ENCODE peak calls at places on chromosomes 3 and 15, in seven cellular contexts. V is ovary, D is cardiac muscle cell, B is AG04450, T is spleen, R is transverse colon, F is left ventricle myocardium inferior. N is an unnamed sample. For H3K9me3, the result is how much of the 10 kb centered on the place peaks cover.

GRCh38 chr3:107704477-107704876 is 181.7 kb downstream of the BBX start:
- DNase-seq in V (no peak), D (peak), B (peak), T (no peak), R (no peak), F (no peak), N (no peak)

GRCh38 chr3:39254806-39255449 is 24.9 kb downstream of the CX3CR1 start:
- DNase-seq in V (no peak), D (peak), B (no peak), T (no peak), R (no peak), F (no peak), N (no peak)

GRCh38 chr3:123618768-123619484 is 34.1 kb upstream of the HACD2 start:
- DNase-seq in V (peak), D (peak), B (peak), T (no peak), R (peak), F (peak), N (peak)

GRCh38 chr3:154829979-154830378 is 250.1 kb upstream of the MME start:
- DNase-seq in V (no peak), D (no peak), B (no peak), T (no peak), R (no peak), F (no peak), N (no peak)

GRCh38 chr15:62999923-63000484 is 42.5 kb upstream of the TPM1 start:
- DNase-seq in V (no peak), D (no peak), B (no peak), T (no peak), R (no peak), F (peak), N (no peak)

GRCh38 chr3:14508966-14509795 is 31.0 kb downstream of the GRIP2 start:
- DNase-seq in V (peak), D (peak), B (no peak), T (peak), R (peak), F (peak), N (peak)

GRCh38 chr3:14289590-14290453 is 111.2 kb downstream of the LSM3 start:
- DNase-seq in V (no peak), D (peak), B (peak), T (no peak), R (peak), F (no peak), N (no peak)

GRCh38 chr3:69005071-69005816 is 8.2 kb downstream of the EOGT start:
- DNase-seq in V (no peak), D (no peak), B (no peak), T (no peak), R (no peak), F (no peak), N (no peak)

GRCh38 chr15:49155834-49156627 is 632 bp upstream of the COPS2 start:
- DNase-seq in V (no peak), D (peak), B (no peak), T (no peak), R (peak), F (no peak), N (no peak)

GRCh38 chr15:25862087-25862468 is 1.0 kb downstream of the ATP10A start:
- DNase-seq in V (no peak), D (no peak), B (no peak), T (no peak), R (no peak), F (no peak), N (no peak)

GRCh38 chr15:23629234-23629805 is 18.3 kb downstream of the MAGEL2 start:
- DNase-seq in V (no peak), D (no peak), B (no peak), T (no peak), R (no peak), F (no peak), N (no peak)

GRCh38 chr3:159765025-159765859 is 223.4 kb upstream of the IL12A start:
- DNase-seq in V (peak), D (peak), B (peak), T (no peak), R (peak), F (peak), N (peak)

GRCh38 chr15:90967206-90967605 is 12.5 kb downstream of the RCCD1 start:
- DNase-seq in V (no peak), D (no peak), B (no peak), T (no peak), R (no peak), F (no peak), N (no peak)

GRCh38 chr3:13072239-13073041 is 789 bp downstream of the IQSEC1 start:
- DNase-seq in V (no peak), D (no peak), B (no peak), T (peak), R (peak), F (peak), N (no peak)

GRCh38 chr3:177770821-177771220 is 573.5 kb upstream of the TBL1XR1 start:
- DNase-seq in V (no peak), D (no peak), B (no peak), T (no peak), R (no peak), F (no peak), N (no peak)

GRCh38 chr3:191727338-191727737 is 266.4 kb downstream of the PYDC2 start:
- DNase-seq in V (no peak), D (no peak), B (no peak), T (no peak), R (no peak), F (no peak), N (no peak)

GRCh38 chr15:66924889-66925288 is 140.5 kb upstream of the SMAD3 start:
- DNase-seq in V (no peak), D (no peak), B (no peak), T (no peak), R (no peak), F (no peak), N (no peak)

GRCh38 chr3:131192701-131193100 is 166.0 kb downstream of the NEK11 start:
- DNase-seq in V (no peak), D (peak), B (no peak), T (no peak), R (no peak), F (no peak), N (no peak)

GRCh38 chr3:24287728-24288450 is 206.8 kb downstream of the THRB start:
- DNase-seq in V (no peak), D (no peak), B (no peak), T (no peak), R (peak), F (peak), N (no peak)

GRCh38 chr3:109355625-109356441 is 18.5 kb upstream of the DPPA4 start:
- DNase-seq in V (no peak), D (no peak), B (no peak), T (no peak), R (no peak), F (no peak), N (no peak)

GRCh38 chr3:106745344-106746168 is 631.7 kb upstream of the CCDC54 start:
- DNase-seq in V (no peak), D (peak), B (peak), T (no peak), R (no peak), F (no peak), N (no peak)

GRCh38 chr3:44019736-44020135 is 221.9 kb upstream of the TOPAZ1 start:
- DNase-seq in V (no peak), D (no peak), B (no peak), T (no peak), R (no peak), F (no peak), N (no peak)

GRCh38 chr3:81851166-81851565 is 89.7 kb upstream of the GBE1 start:
- DNase-seq in V (no peak), D (peak), B (no peak), T (no peak), R (no peak), F (no peak), N (no peak)

GRCh38 chr3:46496745-46497555 is 826 bp upstream of the RTP3 start:
- DNase-seq in V (no peak), D (peak), B (no peak), T (no peak), R (peak), F (no peak), N (no peak)

GRCh38 chr15:81296673-81297072 is 27.3 kb downstream of the STARD5 start:
- DNase-seq in V (no peak), D (no peak), B (no peak), T (peak), R (peak), F (peak), N (peak)

GRCh38 chr15:50884583-50884982 is 23.9 kb upstream of the AP4E1 start:
- DNase-seq in V (no peak), D (no peak), B (no peak), T (no peak), R (no peak), F (no peak), N (no peak)

GRCh38 chr3:172098698-172099494 is 59.5 kb downstream of the FNDC3B start:
- DNase-seq in V (no peak), D (no peak), B (no peak), T (no peak), R (no peak), F (no peak), N (no peak)

GRCh38 chr15:40242671-40243070 is 3.8 kb downstream of the PAK6 start:
- DNase-seq in V (no peak), D (no peak), B (no peak), T (no peak), R (no peak), F (no peak), N (no peak)

GRCh38 chr3:173395073-173395411 is 2.5 kb upstream of the NLGN1 start:
- DNase-seq in V (no peak), D (no peak), B (no peak), T (no peak), R (no peak), F (peak), N (no peak)

GRCh38 chr3:13647314-13648059 is 98.6 kb downstream of the FBLN2 start:
- DNase-seq in V (no peak), D (peak), B (no peak), T (no peak), R (no peak), F (no peak), N (no peak)

DNA sequence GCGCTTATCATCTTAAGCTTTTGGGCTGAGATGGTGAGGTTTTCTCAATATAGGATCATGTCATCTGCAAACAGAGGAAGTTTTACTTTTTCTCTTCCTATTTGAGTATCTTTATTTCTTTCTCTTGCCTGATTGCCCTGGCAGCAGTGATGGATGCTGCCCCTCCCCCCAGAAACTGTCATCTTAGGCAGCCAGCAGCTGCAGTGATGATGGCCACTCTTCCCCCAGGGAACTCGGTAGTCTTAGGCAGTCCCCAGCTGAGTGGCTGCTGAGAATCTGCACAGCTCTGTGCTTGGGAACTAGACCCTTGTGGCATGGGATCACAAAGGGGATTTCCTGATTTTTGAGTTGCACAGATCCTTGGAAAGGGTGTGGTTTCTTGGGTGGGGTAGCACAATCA is 791.1 kb upstream of the ALCAM start:
- DNase-seq in V (no peak), D (no peak), B (no peak), T (no peak), R (no peak), F (no peak), N (no peak)
- H3K9me3 ChIP-seq in V (under half), D (under half), B (under half), T (half or more), R (under half), F (half or more), N (under half)

GRCh38 chr15:36358094-36358961 is 221.1 kb upstream of the CDIN1 start:
- DNase-seq in V (no peak), D (peak), B (peak), T (no peak), R (no peak), F (no peak), N (no peak)
- H3K27ac ChIP-seq in V (no peak), D (no peak), B (peak), T (no peak), R (peak), F (no peak), N (no peak)

GRCh38 chr3:121817753-121818152 is 17.1 kb downstream of the IQCB1 start:
- DNase-seq in V (no peak), D (no peak), B (no peak), T (no peak), R (no peak), F (no peak), N (no peak)

GRCh38 chr3:121819236-121819635 is 15.6 kb downstream of the IQCB1 start:
- DNase-seq in V (no peak), D (no peak), B (no peak), T (no peak), R (no peak), F (no peak), N (no peak)

GRCh38 chr3:121822973-121823372 is 11.9 kb downstream of the IQCB1 start:
- DNase-seq in V (no peak), D (no peak), B (no peak), T (no peak), R (no peak), F (no peak), N (no peak)

GRCh38 chr3:121818578-121818977 is 16.3 kb downstream of the IQCB1 start:
- DNase-seq in V (no peak), D (no peak), B (no peak), T (no peak), R (no peak), F (no peak), N (no peak)

DNA sequence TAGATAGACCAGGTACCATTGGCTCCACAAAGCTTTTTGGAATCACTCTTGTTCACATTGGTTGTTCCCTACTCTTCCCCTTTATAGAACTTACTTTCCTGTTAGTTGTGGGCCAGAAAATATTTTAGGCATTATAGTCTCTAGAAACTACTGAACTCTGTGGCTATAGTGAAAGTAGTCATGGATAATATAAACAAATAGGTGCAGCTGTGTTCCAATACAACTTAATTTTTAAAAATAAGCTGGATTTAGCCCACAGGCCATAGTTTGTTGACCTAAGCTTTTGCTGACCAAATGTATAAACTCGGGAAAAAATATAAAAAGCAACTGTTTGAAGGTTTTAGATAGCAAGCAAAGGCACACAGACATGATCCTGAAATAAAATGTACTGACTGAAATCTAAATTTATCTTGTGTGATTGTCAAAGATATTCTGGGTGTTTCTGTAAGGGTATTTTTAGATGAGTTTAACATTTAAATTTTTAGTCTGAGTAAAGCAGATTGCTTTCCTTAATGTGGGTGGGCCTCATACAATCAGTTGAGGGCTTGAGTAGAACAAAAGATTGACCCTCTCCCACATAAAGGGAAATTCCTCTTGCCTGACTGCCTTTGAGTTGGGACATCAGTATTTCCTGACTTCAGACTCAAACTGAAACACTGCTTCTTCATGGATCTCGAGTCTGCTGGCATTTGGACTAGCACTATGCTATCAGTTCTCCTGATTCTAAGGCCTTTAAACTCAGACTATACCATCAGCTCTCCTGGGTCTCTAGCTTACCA is 13.2 kb downstream of the IQCB1 start:
- DNase-seq in V (no peak), D (peak), B (no peak), T (no peak), R (no peak), F (no peak), N (no peak)
- TF ChIP-seq CTCF in V (no peak), D (no peak), B (no peak), T (no peak), R (no peak), F (no peak), N (no peak)

GRCh38 chr15:57079907-57080750 is 161.7 kb downstream of the TCF12 start:
- DNase-seq in V (no peak), D (no peak), B (no peak), T (no peak), R (no peak), F (no peak), N (no peak)
- H3K9me3 ChIP-seq in V (under half), D (under half), B (under half), T (under half), R (under half), F (under half), N (under half)

DNA sequence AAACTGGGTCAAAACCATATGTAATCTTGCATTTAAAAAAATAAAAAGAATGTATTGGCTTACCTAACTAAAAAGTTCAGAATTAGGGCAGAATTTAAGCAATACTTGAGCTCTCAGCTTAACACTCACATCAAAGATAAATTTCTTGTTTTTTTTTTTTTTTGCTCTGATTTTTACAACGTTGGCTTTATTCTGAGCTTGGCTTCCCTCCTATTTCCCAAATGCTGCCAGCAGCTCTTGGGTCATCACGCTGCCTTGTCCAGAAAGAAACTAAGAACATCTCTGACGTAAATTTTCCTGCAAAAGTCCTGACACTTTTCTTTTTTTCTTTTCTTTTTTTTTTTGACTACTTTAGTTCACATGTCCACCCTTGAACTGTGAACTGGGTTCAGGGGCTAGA is 150.6 kb upstream of the TGFBR2 start:
- DNase-seq in V (no peak), D (peak), B (no peak), T (no peak), R (peak), F (peak), N (no peak)
- H3K27ac ChIP-seq in V (no peak), D (no peak), B (no peak), T (no peak), R (peak), F (peak), N (no peak)

DNA sequence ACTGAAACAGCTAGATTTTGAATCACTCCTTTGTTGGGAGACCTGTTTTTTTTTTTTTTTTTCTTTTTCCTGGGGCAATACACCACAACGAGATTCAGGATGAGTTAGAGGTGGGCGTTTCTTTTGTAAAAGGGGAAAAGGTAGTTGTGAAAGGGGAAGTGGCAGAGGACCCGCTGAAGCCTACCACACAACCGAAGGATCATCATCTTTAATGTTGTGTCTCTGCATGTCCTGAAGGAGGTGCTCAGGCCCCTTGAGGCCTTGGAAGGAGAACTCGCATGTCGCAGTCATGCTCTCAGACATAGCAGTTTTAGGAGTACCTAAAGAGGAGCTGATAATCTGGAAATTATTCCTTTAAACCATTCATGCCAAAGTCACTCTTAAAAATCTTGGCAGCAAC is 137.9 kb upstream of the LRIG1 start:
- DNase-seq in V (no peak), D (no peak), B (no peak), T (no peak), R (no peak), F (no peak), N (no peak)
- TF ChIP-seq CTCF in V (no peak), D (no peak), B (peak), T (no peak), R (no peak), F (no peak), N (no peak)

DNA sequence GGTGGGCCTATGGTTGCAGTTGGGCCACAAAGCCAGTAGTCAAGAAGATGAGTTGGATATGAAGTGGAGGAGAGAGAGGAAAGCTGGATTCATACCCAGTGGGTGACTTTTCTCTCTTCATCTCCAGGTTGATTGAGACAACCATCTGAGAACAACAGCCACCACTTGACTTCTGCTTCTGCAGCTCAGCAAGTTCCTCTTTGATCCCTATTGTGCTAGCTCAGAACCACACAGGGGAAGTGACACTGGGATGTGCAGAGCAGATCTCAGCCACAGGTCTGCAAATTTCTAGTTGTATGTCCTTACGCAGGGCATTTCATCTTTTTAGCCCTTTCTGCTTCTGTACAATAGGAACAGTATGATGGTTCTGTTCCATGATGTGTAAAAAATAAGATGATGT is 459.2 kb upstream of the ARRDC4 start:
- DNase-seq in V (no peak), D (no peak), B (no peak), T (no peak), R (no peak), F (no peak), N (no peak)
- H3K9me3 ChIP-seq in V (under half), D (under half), B (under half), T (under half), R (under half), F (under half), N (under half)

DNA sequence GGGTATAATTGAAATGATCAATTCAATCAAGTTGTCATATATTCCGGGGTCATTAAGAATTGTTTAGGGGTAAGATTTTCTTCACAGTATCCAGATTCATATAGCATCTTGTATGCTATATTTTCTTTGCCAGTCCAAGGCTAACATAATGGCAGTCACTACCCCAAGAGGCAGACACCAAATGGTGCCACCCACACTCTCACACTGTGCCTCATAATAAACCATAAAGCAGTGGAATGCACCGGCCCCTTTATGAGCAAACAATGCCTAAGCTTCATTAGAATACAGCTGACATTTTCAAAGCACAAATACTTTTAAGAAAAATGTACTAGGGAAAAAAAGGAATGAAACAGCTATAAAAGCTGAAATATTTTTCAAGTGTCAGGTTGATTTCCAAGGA is 121.6 kb downstream of the TFDP2 start:
- DNase-seq in V (no peak), D (peak), B (no peak), T (no peak), R (peak), F (no peak), N (no peak)
- H3K27ac ChIP-seq in V (no peak), D (peak), B (no peak), T (no peak), R (peak), F (peak), N (peak)

N was measured in lower lobe of right lung.